ENCODE peak calls at places on chromosomes 3 and 15, in five cellular contexts. U is neural progenitor cell, P is cardiac muscle cell, S is fibroblast of the aortic adventitia, F is BE2C. H is an unnamed sample.
A peak's percentile ranks its signal among the peaks of the same experiment; 100 is the strongest.

GRCh38 chr15:40976819-40977218 is 23.5 kb downstream of the CHAC1 start:
- DNase-seq in F (no peak), S (no peak), U (no peak), P (no peak), H (no peak)

GRCh38 chr3:193734737-193735366 is 141.8 kb downstream of the OPA1 start:
- DNase-seq in F (no peak), U (no peak), S (no peak), P (no peak), H (no peak)

GRCh38 chr3:111338059-111338698 is 203.8 kb upstream of the CD96 start:
- DNase-seq in F (peak; percentile 63), S (peak; percentile 87), U (peak; percentile 53), P (peak; percentile 72), H (no peak)

GRCh38 chr15:77819841-77820728 is 187.4 kb upstream of the LINGO1 start:
- DNase-seq in U (peak; percentile 82), P (peak; percentile 70), S (no peak), F (peak; percentile 81), H (no peak)

GRCh38 chr3:171213907-171214306 is 187.4 kb upstream of the SLC2A2 start:
- DNase-seq in U (no peak), S (no peak), F (no peak), P (no peak), H (no peak)

GRCh38 chr3:135623558-135623957 is 342.0 kb upstream of the PPP2R3A start:
- DNase-seq in P (no peak), S (no peak), F (no peak), U (no peak), H (no peak)

GRCh38 chr3:62874398-62875102 is 666 bp downstream of the CADPS start:
- DNase-seq in P (peak; percentile 45), F (peak; percentile 70), S (no peak), U (peak; percentile 56), H (no peak)

GRCh38 chr3:172515130-172515918 is 7.9 kb downstream of the TNFSF10 start:
- DNase-seq in P (no peak), U (no peak), S (no peak), F (no peak), H (no peak)

GRCh38 chr3:61956236-61956635 is 394.9 kb downstream of the PTPRG start:
- DNase-seq in P (no peak), U (no peak), S (peak; percentile 79), F (no peak), H (no peak)

GRCh38 chr3:95097493-95097892 is 1034.6 kb downstream of the NSUN3 start:
- DNase-seq in U (no peak), S (no peak), F (peak; percentile 42), P (peak; percentile 10), H (no peak)
- H3K4me3 ChIP-seq in U (no peak overlapping the region), S (no peak overlapping the region), F (no peak overlapping the region), P (no peak overlapping the region), H (no peak overlapping the region)

GRCh38 chr3:133937756-133938601 is 42.3 kb upstream of the RAB6B start:
- DNase-seq in F (no peak), P (no peak), S (peak; percentile 90), U (no peak), H (no peak)
- TF ChIP-seq CTCF in F (no peak), P (no peak), S (no peak), U (no peak), H (no peak)

GRCh38 chr15:58862326-58862725 is 71.2 kb downstream of the SLTM start:
- DNase-seq in S (no peak), F (no peak), P (no peak), U (no peak), H (no peak)

GRCh38 chr15:58867926-58868325 is 65.6 kb downstream of the SLTM start:
- DNase-seq in U (no peak), F (no peak), P (no peak), S (no peak), H (no peak)

GRCh38 chr15:58865420-58865880 is 68.0 kb downstream of the SLTM start:
- DNase-seq in S (peak; percentile 17), U (no peak), F (no peak), P (no peak), H (no peak)

GRCh38 chr15:58870451-58870850 is 63.0 kb downstream of the SLTM start:
- DNase-seq in P (no peak), S (peak; percentile 47), U (no peak), F (no peak), H (no peak)

DNA sequence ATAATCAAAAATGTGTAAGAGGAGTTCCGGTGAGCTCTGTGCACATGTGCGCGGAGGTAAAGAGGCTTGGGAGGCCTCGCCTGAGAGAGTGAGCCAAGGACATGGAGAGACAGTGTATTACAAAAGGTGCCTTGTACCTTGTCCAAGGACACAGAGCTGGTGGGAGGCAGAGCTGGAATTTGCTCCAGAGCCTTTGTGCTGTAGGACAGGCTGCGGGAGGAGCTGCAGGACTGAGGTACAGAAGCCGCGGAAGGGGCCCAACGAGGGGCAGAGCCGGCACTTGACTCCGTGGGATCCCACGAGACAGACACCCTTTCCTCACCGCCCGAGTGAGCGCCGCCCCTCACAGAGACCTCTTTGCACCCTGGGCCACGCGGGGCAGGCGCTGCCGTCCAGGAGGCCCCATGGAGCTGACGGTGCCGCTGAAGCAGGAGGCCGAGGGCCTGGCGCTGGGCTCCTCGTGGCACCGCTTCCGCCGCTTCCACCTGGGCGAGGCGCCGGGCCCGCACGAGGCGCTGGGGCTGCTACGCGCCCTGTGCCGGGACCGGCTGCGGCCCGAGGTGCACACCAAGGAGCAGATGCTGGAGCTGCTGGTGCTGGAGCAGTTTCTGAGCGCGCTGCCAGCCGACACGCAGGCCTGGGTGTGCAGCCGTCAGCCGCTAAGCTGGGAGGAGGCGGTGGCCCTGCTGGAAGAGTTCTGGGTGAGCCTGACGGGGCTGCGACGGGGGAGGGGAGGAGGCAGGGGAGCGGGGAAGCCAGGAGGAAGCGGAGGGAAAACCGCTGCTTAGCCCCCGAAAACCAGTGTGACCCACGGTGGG is 68.7 kb downstream of the SLTM start:
- DNase-seq in F (no peak), U (peak; percentile 39), P (peak; percentile 13), S (peak; percentile 25), H (no peak)
- H3K4me3 ChIP-seq in F (no peak overlapping the region), U (no peak overlapping the region), P (no peak overlapping the region), S (peak overlapping the region; percentile 48), H (peak overlapping the region; percentile 20)

DNA sequence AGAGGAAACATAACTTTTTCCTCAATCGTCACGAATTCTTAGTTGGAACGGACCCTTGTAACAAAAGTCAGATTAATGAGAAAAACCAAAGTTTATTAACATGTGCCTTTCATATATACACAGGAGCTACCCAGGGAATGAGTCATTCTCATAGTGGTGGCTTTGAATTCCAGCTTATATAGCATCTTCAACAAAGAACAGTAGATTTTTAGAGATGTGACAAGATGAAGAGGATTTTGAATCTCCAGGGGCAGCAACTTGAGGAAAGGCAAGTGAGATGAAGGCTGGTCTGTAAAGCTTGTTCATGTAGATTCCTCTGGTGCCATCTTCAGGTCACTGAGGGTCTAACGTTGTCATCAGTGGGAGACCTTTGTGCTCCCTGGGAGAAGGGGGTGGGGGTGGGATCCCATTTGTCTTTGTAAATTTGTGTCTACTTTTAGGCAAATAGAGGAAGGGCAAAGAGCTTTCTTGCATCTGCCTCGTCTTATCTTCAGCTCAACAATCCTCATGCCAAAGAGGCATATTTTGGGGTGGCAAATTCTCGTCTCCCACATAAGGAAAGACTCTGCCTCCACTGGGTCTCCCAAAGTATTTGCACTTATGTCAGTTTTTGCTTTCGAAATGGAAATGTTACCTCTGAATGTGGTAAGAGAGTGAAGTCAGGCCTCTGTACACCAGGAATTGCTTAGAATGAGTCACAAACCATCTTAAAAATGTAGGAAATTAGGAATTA is 29.5 kb downstream of the CLEC3B start:
- DNase-seq in P (peak; percentile 19), S (peak; percentile 75), U (peak; percentile 69), F (peak; percentile 9), H (peak; percentile 8)
- TF ChIP-seq CTCF in P (peak; percentile 7), S (no peak), U (peak; percentile 56), F (peak; percentile 31), H (peak; percentile 40)